ENCODE peak calls at places on chromosome 7, in nine cellular contexts. One of them, this sample, is unnamed.

GRCh38 chr7:116239434-116239833 is 29.1 kb downstream of the TES start:
- DNase-seq in HCT116: no peak
- DNase-seq in PC-9: no peak
- DNase-seq in WERI-Rb-1: no peak
- DNase-seq in progenitor cell of endocrine pancreas: no peak
- DNase-seq in MCF 10A: no peak
- DNase-seq in brain microvascular endothelial cell: no peak
- DNase-seq in psoas muscle: no peak
- DNase-seq in cardiac fibroblast: no peak
- DNase-seq in this sample: no peak

GRCh38 chr7:30074422-30075030 is 46.3 kb downstream of the PLEKHA8 start:
- DNase-seq in MCF 10A: peak
- DNase-seq in psoas muscle: no peak
- DNase-seq in WERI-Rb-1: no peak
- DNase-seq in HCT116: peak
- DNase-seq in PC-9: peak
- DNase-seq in progenitor cell of endocrine pancreas: no peak
- DNase-seq in cardiac fibroblast: peak
- DNase-seq in brain microvascular endothelial cell: no peak
- DNase-seq in this sample: no peak

GRCh38 chr7:34664757-34665156 is 6.7 kb downstream of the NPSR1 start:
- DNase-seq in PC-9: no peak
- DNase-seq in psoas muscle: no peak
- DNase-seq in brain microvascular endothelial cell: no peak
- DNase-seq in MCF 10A: no peak
- DNase-seq in HCT116: no peak
- DNase-seq in progenitor cell of endocrine pancreas: no peak
- DNase-seq in WERI-Rb-1: no peak
- DNase-seq in cardiac fibroblast: no peak
- DNase-seq in this sample: no peak

GRCh38 chr7:70502117-70502516 is 629.8 kb upstream of the GALNT17 start:
- DNase-seq in MCF 10A: no peak
- DNase-seq in cardiac fibroblast: no peak
- DNase-seq in HCT116: no peak
- DNase-seq in brain microvascular endothelial cell: no peak
- DNase-seq in PC-9: no peak
- DNase-seq in progenitor cell of endocrine pancreas: no peak
- DNase-seq in WERI-Rb-1: no peak
- DNase-seq in psoas muscle: no peak
- DNase-seq in this sample: no peak

GRCh38 chr7:44151679-44152355 is 10.7 kb upstream of the MYL7 start:
- DNase-seq in WERI-Rb-1: no peak
- DNase-seq in MCF 10A: no peak
- DNase-seq in progenitor cell of endocrine pancreas: no peak
- DNase-seq in cardiac fibroblast: no peak
- DNase-seq in HCT116: no peak
- DNase-seq in brain microvascular endothelial cell: no peak
- DNase-seq in psoas muscle: no peak
- DNase-seq in PC-9: no peak
- DNase-seq in this sample: no peak

GRCh38 chr7:143285454-143285756 is 647 bp downstream of the TMEM139 start:
- DNase-seq in WERI-Rb-1: no peak
- DNase-seq in PC-9: peak
- DNase-seq in progenitor cell of endocrine pancreas: no peak
- DNase-seq in brain microvascular endothelial cell: no peak
- DNase-seq in cardiac fibroblast: no peak
- DNase-seq in MCF 10A: peak
- DNase-seq in HCT116: no peak
- DNase-seq in psoas muscle: no peak
- DNase-seq in this sample: no peak

GRCh38 chr7:102425639-102426267 is 7.6 kb upstream of the ORAI2 start:
- DNase-seq in cardiac fibroblast: no peak
- DNase-seq in WERI-Rb-1: peak
- DNase-seq in MCF 10A: no peak
- DNase-seq in psoas muscle: peak
- DNase-seq in progenitor cell of endocrine pancreas: no peak
- DNase-seq in HCT116: no peak
- DNase-seq in PC-9: no peak
- DNase-seq in brain microvascular endothelial cell: no peak
- DNase-seq in this sample: peak

GRCh38 chr7:20191044-20191867 is 25.9 kb downstream of the MACC1 start:
- DNase-seq in brain microvascular endothelial cell: no peak
- DNase-seq in psoas muscle: no peak
- DNase-seq in PC-9: no peak
- DNase-seq in MCF 10A: no peak
- DNase-seq in progenitor cell of endocrine pancreas: no peak
- DNase-seq in WERI-Rb-1: no peak
- DNase-seq in HCT116: no peak
- DNase-seq in cardiac fibroblast: no peak
- DNase-seq in this sample: no peak

GRCh38 chr7:55193245-55193644 is 171.9 kb upstream of the LANCL2 start:
- DNase-seq in psoas muscle: no peak
- DNase-seq in progenitor cell of endocrine pancreas: no peak
- DNase-seq in cardiac fibroblast: no peak
- DNase-seq in MCF 10A: no peak
- DNase-seq in WERI-Rb-1: no peak
- DNase-seq in brain microvascular endothelial cell: no peak
- DNase-seq in HCT116: no peak
- DNase-seq in PC-9: no peak
- DNase-seq in this sample: no peak

GRCh38 chr7:124764847-124765400 is 668 bp downstream of the GPR37 start:
- DNase-seq in brain microvascular endothelial cell: no peak
- DNase-seq in psoas muscle: no peak
- DNase-seq in cardiac fibroblast: peak
- DNase-seq in progenitor cell of endocrine pancreas: peak
- DNase-seq in PC-9: no peak
- DNase-seq in HCT116: no peak
- DNase-seq in WERI-Rb-1: peak
- DNase-seq in MCF 10A: peak
- DNase-seq in this sample: peak

DNA sequence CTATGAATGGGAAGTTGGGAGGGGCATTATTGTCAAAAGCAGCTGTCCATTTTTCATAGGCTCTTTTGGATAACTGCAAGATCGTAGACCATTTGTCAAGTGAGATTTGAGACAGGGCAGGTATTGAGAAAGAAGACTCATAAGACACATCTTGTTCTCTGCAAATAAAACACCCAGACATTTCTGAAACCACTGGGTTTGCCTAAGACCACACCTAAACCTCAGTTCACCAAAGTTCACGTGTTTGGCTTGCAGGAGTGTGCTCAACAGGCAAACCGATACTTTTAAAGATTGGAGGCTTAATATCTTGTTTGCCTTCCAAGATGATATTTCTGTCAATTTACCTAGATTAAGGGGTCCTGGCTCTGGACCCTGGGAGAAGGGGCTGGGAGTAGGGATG is 628.4 kb downstream of the CALN1 start:
- DNase-seq in progenitor cell of endocrine pancreas: no peak
- DNase-seq in psoas muscle: no peak
- DNase-seq in HCT116: no peak
- DNase-seq in MCF 10A: no peak
- DNase-seq in cardiac fibroblast: no peak
- DNase-seq in PC-9: no peak
- DNase-seq in WERI-Rb-1: no peak
- DNase-seq in brain microvascular endothelial cell: no peak
- DNase-seq in this sample: no peak
- TF ChIP-seq CTCF in progenitor cell of endocrine pancreas: no peak
- TF ChIP-seq CTCF in psoas muscle: no peak
- TF ChIP-seq CTCF in HCT116: no peak
- TF ChIP-seq CTCF in MCF 10A: no peak
- TF ChIP-seq CTCF in cardiac fibroblast: no peak
- TF ChIP-seq CTCF in PC-9: no peak
- TF ChIP-seq CTCF in WERI-Rb-1: no peak
- TF ChIP-seq CTCF in brain microvascular endothelial cell: no peak
- TF ChIP-seq CTCF in this sample: no peak

GRCh38 chr7:109986701-109987100 is 1104.2 kb upstream of the LRRN3 start:
- DNase-seq in PC-9: no peak
- DNase-seq in brain microvascular endothelial cell: no peak
- DNase-seq in MCF 10A: no peak
- DNase-seq in WERI-Rb-1: no peak
- DNase-seq in progenitor cell of endocrine pancreas: no peak
- DNase-seq in cardiac fibroblast: no peak
- DNase-seq in HCT116: no peak
- DNase-seq in psoas muscle: no peak
- DNase-seq in this sample: no peak

GRCh38 chr7:109984726-109985125 is 1106.2 kb upstream of the LRRN3 start:
- DNase-seq in WERI-Rb-1: no peak
- DNase-seq in PC-9: no peak
- DNase-seq in brain microvascular endothelial cell: peak
- DNase-seq in MCF 10A: peak
- DNase-seq in HCT116: no peak
- DNase-seq in psoas muscle: no peak
- DNase-seq in cardiac fibroblast: no peak
- DNase-seq in progenitor cell of endocrine pancreas: no peak
- DNase-seq in this sample: no peak

DNA sequence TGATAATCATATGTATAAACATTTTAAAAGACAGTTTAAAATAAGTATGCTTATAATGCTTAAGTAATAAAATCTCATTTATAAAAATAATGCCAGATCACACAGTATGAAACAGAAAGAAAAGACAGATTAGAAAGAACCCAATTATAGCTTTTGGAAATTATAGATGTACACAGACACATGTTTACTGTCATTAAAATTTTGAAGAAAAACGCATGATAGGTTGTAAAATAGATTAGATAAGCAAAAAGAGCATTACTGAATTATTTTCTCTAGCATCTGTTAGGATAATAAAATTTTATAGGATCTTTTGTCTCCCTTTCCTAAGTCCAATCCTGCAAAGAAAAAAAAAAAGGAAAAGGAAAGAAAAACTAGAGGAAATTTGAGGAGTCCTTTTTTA is 1107.3 kb upstream of the LRRN3 start:
- DNase-seq in HCT116: no peak
- DNase-seq in brain microvascular endothelial cell: no peak
- DNase-seq in MCF 10A: no peak
- DNase-seq in cardiac fibroblast: no peak
- DNase-seq in PC-9: no peak
- DNase-seq in progenitor cell of endocrine pancreas: no peak
- DNase-seq in WERI-Rb-1: no peak
- DNase-seq in psoas muscle: no peak
- DNase-seq in this sample: no peak
- TF ChIP-seq CTCF in HCT116: no peak
- TF ChIP-seq CTCF in brain microvascular endothelial cell: no peak
- TF ChIP-seq CTCF in MCF 10A: no peak
- TF ChIP-seq CTCF in cardiac fibroblast: no peak
- TF ChIP-seq CTCF in PC-9: no peak
- TF ChIP-seq CTCF in progenitor cell of endocrine pancreas: no peak
- TF ChIP-seq CTCF in WERI-Rb-1: no peak
- TF ChIP-seq CTCF in psoas muscle: no peak
- TF ChIP-seq CTCF in this sample: no peak

GRCh38 chr7:17010637-17011300 is 129.0 kb upstream of the AGR3 start:
- DNase-seq in brain microvascular endothelial cell: no peak
- DNase-seq in PC-9: no peak
- DNase-seq in psoas muscle: no peak
- DNase-seq in cardiac fibroblast: no peak
- DNase-seq in MCF 10A: no peak
- DNase-seq in progenitor cell of endocrine pancreas: no peak
- DNase-seq in WERI-Rb-1: no peak
- DNase-seq in HCT116: no peak
- DNase-seq in this sample: no peak

GRCh38 chr7:17007841-17008240 is 126.1 kb upstream of the AGR3 start:
- DNase-seq in PC-9: no peak
- DNase-seq in psoas muscle: no peak
- DNase-seq in WERI-Rb-1: no peak
- DNase-seq in brain microvascular endothelial cell: no peak
- DNase-seq in progenitor cell of endocrine pancreas: no peak
- DNase-seq in MCF 10A: peak
- DNase-seq in HCT116: no peak
- DNase-seq in cardiac fibroblast: no peak
- DNase-seq in this sample: no peak

GRCh38 chr7:17005277-17005676 is 123.5 kb upstream of the AGR3 start:
- DNase-seq in PC-9: no peak
- DNase-seq in brain microvascular endothelial cell: no peak
- DNase-seq in MCF 10A: no peak
- DNase-seq in psoas muscle: no peak
- DNase-seq in progenitor cell of endocrine pancreas: no peak
- DNase-seq in cardiac fibroblast: peak
- DNase-seq in WERI-Rb-1: no peak
- DNase-seq in HCT116: no peak
- DNase-seq in this sample: no peak

GRCh38 chr7:17013204-17013603 is 131.4 kb upstream of the AGR3 start:
- DNase-seq in HCT116: no peak
- DNase-seq in brain microvascular endothelial cell: no peak
- DNase-seq in PC-9: no peak
- DNase-seq in MCF 10A: no peak
- DNase-seq in WERI-Rb-1: no peak
- DNase-seq in cardiac fibroblast: peak
- DNase-seq in progenitor cell of endocrine pancreas: no peak
- DNase-seq in psoas muscle: no peak
- DNase-seq in this sample: no peak

DNA sequence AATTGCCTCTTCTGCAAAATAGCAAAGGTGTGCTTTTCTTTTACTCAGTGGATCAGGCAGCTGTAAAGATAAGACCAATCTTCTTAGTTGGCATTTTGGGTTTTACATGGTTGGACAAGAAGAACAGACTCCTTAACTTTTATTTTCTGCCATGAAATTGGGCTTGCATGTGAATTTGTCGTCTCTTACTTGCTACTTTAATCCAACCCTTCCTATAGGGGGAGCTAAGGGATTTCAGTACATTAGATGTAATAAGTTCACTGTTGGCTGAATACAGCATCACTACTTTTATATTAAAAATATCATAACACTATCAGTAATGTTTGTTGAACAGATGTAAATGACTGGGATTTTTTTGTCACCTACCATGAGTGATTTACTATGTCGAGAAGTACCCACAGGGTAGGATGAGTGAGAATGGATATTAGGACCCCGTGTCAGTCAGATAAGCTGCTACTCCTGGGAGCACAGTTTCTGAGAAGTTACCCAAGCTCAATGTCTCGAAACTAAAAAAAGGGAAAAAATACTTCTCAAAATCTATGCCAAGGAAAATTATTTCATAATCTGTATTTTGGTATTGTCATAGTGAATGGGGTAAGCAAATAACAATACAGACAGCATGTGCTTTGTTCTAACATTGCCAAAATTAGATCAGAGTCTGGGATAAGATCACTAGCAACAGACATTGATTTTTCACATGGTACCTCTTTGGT is 127.4 kb upstream of the AGR3 start:
- DNase-seq in cardiac fibroblast: peak
- DNase-seq in PC-9: no peak
- DNase-seq in psoas muscle: no peak
- DNase-seq in HCT116: peak
- DNase-seq in progenitor cell of endocrine pancreas: no peak
- DNase-seq in brain microvascular endothelial cell: no peak
- DNase-seq in WERI-Rb-1: no peak
- DNase-seq in MCF 10A: peak
- DNase-seq in this sample: no peak
- TF ChIP-seq CTCF in cardiac fibroblast: peak
- TF ChIP-seq CTCF in PC-9: peak
- TF ChIP-seq CTCF in psoas muscle: no peak
- TF ChIP-seq CTCF in HCT116: peak
- TF ChIP-seq CTCF in progenitor cell of endocrine pancreas: peak
- TF ChIP-seq CTCF in brain microvascular endothelial cell: peak
- TF ChIP-seq CTCF in WERI-Rb-1: no peak
- TF ChIP-seq CTCF in MCF 10A: peak
- TF ChIP-seq CTCF in this sample: no peak

DNA sequence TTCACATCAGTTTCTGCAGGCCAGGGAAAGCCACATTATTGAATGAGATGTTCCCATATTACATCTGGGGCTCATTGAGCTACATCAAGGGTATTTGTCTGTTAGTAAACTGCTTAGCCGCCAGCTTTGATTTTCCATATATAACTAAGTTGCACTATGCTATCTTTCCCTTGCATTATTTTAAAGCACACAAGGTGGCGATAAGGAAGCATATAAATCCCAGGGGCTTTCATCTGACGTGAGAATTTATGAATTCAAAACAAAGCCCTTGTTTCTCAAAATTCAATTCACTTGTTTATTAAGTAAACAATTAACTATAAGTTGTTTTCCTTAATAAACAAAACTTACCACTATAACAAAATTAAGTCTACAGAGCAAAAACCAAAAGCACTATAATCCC is 334.1 kb upstream of the TPK1 start:
- DNase-seq in WERI-Rb-1: no peak
- DNase-seq in cardiac fibroblast: peak
- DNase-seq in PC-9: no peak
- DNase-seq in MCF 10A: peak
- DNase-seq in psoas muscle: no peak
- DNase-seq in brain microvascular endothelial cell: no peak
- DNase-seq in HCT116: no peak
- DNase-seq in progenitor cell of endocrine pancreas: no peak
- DNase-seq in this sample: no peak
- TF ChIP-seq CTCF in WERI-Rb-1: no peak
- TF ChIP-seq CTCF in cardiac fibroblast: no peak
- TF ChIP-seq CTCF in PC-9: peak
- TF ChIP-seq CTCF in MCF 10A: peak
- TF ChIP-seq CTCF in psoas muscle: no peak
- TF ChIP-seq CTCF in brain microvascular endothelial cell: no peak
- TF ChIP-seq CTCF in HCT116: no peak
- TF ChIP-seq CTCF in progenitor cell of endocrine pancreas: peak
- TF ChIP-seq CTCF in this sample: no peak